ENCODE peak calls at places on chromosomes 11 and 22, in five cellular contexts. B is A673; L is neural progenitor cell; G is cardiac fibroblast; K is CD8-positive, alpha-beta T cell. V is an unnamed sample.

GRCh38 chr22:17096095-17096494 is 11.3 kb downstream of the IL17RA start:
- DNase-seq in K (no peak), G (no peak), L (no peak), B (no peak), V (no peak)

GRCh38 chr11:97938789-97939188 is 1082.0 kb upstream of the CNTN5 start:
- DNase-seq in B (no peak), K (no peak), L (peak), G (no peak), V (no peak)

GRCh38 chr11:76588455-76589325 is 81.9 kb downstream of the LRRC32 start:
- DNase-seq in B (no peak), K (no peak), L (no peak), G (peak), V (peak)

GRCh38 chr22:35349704-35350538 is 31.0 kb upstream of the HMOX1 start:
- DNase-seq in G (peak), L (peak), B (peak), K (no peak), V (peak)

GRCh38 chr22:44574057-44574456 is 76.0 kb upstream of the RTL6 start:
- DNase-seq in B (no peak), L (no peak), K (no peak), G (peak), V (no peak)

GRCh38 chr11:69170704-69171103 is 15.0 kb downstream of the SMIM38 start:
- DNase-seq in B (no peak), L (no peak), K (no peak), G (no peak), V (no peak)

GRCh38 chr22:48622891-48623545 is 1204.7 kb downstream of the BRD1 start:
- DNase-seq in G (no peak), K (no peak), B (no peak), L (no peak), V (no peak)

GRCh38 chr11:69535928-69536327 is 54.5 kb downstream of the LINC01488 start:
- DNase-seq in B (no peak), L (no peak), K (no peak), G (no peak), V (no peak)

GRCh38 chr11:18394928-18395734 is 768 bp downstream of the LDHA start:
- DNase-seq in G (peak), L (peak), B (peak), K (peak), V (peak)

GRCh38 chr22:20033045-20033706 is 12.3 kb downstream of the TANGO2 start:
- DNase-seq in L (no peak), B (no peak), K (no peak), G (peak), V (no peak)

GRCh38 chr11:90774727-90775572 is 552.1 kb upstream of the CHORDC1 start:
- DNase-seq in G (no peak), K (no peak), B (no peak), L (peak), V (peak)

GRCh38 chr22:46737105-46737975 is 712 bp downstream of the CERK start:
- DNase-seq in L (peak), K (peak), B (peak), G (peak), V (peak)

GRCh38 chr11:28756977-28757376 is 648.8 kb downstream of the METTL15 start:
- DNase-seq in K (no peak), L (no peak), G (peak), B (peak), V (peak)

GRCh38 chr11:68962527-68963250 is 18.1 kb downstream of the MRGPRD start:
- DNase-seq in L (no peak), K (peak), B (peak), G (no peak), V (no peak)

GRCh38 chr11:13702071-13702470 is 33.6 kb downstream of the FAR1 start:
- DNase-seq in K (no peak), G (no peak), B (no peak), L (no peak), V (no peak)

GRCh38 chr11:13699870-13700269 is 31.4 kb downstream of the FAR1 start:
- DNase-seq in K (no peak), B (no peak), L (no peak), G (no peak), V (no peak)

GRCh38 chr11:13698147-13698546 is 29.7 kb downstream of the FAR1 start:
- DNase-seq in B (no peak), K (no peak), G (no peak), L (no peak), V (no peak)

GRCh38 chr11:13699041-13699440 is 30.6 kb downstream of the FAR1 start:
- DNase-seq in K (no peak), G (no peak), B (no peak), L (no peak), V (no peak)

GRCh38 chr11:13701506-13701905 is 33.0 kb downstream of the FAR1 start:
- DNase-seq in B (no peak), K (no peak), G (no peak), L (no peak), V (no peak)
- TF ChIP-seq CTCF in B (no peak), K (no peak), G (no peak), L (no peak), V (no peak)

GRCh38 chr11:96257972-96258951 is 84.7 kb downstream of the MAML2 start:
- DNase-seq in K (peak), L (no peak), B (no peak), G (no peak), V (peak)
- H3K4me3 ChIP-seq in K (peak), L (no peak), B (no peak), G (no peak), V (no peak)

GRCh38 chr22:49767355-49768062 is 60.2 kb downstream of the BRD1 start:
- DNase-seq in K (no peak), B (peak), G (peak), L (peak), V (peak)
- TF ChIP-seq CTCF in K (peak), B (peak), G (peak), L (peak), V (peak)

DNA sequence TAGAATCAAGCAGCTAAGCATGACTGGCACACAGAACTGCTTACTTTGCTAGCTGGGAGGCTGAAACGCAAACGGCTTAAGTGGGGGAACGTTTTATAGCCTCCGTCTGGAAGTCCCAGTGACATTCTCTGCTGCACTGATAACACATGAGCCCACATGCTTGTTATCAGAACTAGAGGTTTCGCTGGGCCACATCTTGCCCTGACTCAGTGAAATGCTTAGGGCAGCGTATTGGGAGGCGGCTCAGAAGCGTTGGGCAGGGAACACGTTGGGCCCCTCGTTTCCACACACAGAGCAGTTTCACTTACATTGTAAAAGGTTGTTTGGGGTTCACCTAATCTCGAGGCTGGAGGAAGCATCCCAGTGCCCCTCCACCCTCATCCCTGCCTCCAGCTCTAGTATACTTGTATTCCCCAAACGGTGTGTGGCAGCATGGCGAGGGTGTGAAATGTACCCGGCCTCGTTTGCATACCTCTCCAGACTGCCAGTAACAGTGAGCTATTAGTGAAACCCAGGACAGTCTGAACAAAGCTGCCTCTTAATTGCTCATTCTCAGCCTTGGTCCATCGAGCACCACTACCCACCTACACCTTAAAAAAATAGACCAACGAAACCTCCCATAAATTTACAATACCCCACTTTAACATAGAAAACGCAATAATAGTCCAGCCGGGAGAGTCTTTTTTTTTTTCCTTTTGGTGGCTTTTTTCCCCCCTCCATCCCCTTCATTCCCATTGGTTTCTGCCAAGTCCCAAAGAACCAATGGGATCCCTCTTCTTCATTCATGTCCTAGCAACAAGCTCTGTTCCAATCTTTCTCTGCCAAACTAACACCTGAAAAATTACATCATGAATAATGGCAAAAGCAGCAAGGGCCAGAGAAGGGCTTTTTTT is 218.8 kb upstream of the SORL1-AS1 start:
- DNase-seq in L (no peak), G (peak), B (no peak), K (no peak), V (peak)
- H3K4me3 ChIP-seq in L (no peak), G (no peak), B (no peak), K (no peak), V (no peak)

GRCh38 chr11:40816976-40817375 is 642.5 kb downstream of the LRRC4C start:
- DNase-seq in B (no peak), G (no peak), K (no peak), L (no peak), V (no peak)

GRCh38 chr11:40819230-40819629 is 640.2 kb downstream of the LRRC4C start:
- DNase-seq in G (no peak), B (no peak), L (peak), K (no peak), V (no peak)
- TF ChIP-seq CTCF in G (no peak), B (no peak), L (peak), K (no peak), V (no peak)

GRCh38 chr11:64609436-64610047 is 18.5 kb downstream of the SLC22A12 start:
- DNase-seq in B (peak), L (no peak), G (no peak), K (no peak), V (no peak)

GRCh38 chr11:64606796-64607380 is 15.9 kb downstream of the SLC22A12 start:
- DNase-seq in B (no peak), L (no peak), K (no peak), G (no peak), V (no peak)

GRCh38 chr11:64607381-64608259 is 16.6 kb downstream of the SLC22A12 start:
- DNase-seq in G (peak), L (peak), K (no peak), B (peak), V (peak)

GRCh38 chr11:64608260-64608538 is 17.2 kb downstream of the SLC22A12 start:
- DNase-seq in L (no peak), B (no peak), K (no peak), G (no peak), V (no peak)

DNA sequence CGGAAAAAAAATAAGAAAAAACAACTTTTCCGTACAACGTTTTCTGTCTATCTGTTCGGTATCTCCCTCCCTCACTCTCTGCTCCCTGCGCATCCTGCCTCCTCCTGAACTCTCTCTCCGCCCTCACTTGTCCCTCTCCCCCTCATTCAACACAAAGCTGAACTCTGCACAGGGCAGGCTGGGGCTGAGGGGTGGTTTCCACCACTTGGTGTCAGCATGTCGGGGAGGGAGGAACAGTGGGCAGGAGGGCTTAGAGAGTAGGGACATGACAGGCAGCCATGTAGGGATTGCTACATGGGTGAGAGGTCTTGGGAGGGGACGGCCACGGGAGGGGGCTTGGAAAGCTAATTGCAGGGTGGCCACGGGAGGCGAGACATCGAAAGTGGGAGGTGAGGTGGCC is 17.6 kb downstream of the SLC22A12 start:
- DNase-seq in B (no peak), K (no peak), L (peak), G (no peak), V (no peak)
- H3K4me3 ChIP-seq in B (no peak), K (no peak), L (no peak), G (no peak), V (no peak)

DNA sequence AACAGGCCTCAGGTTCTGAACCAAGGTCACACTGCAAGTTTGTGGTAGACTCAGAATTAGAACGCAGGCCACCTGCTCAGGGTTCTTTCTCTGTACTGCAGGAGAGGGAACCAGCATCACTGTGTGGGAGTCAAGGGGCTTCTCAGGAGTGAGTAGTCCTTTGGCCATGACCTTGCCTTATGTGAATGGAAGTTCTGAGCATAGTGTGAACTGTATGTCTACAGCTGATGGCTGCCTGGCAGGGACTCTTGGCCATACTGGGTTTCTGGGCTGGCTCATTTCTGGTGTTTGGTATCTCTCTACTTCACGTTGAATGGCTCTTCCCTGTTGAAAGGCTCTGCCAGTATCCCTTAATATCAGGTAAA is 40.1 kb upstream of the TUB start:
- DNase-seq in L (no peak), G (no peak), K (peak), B (no peak), V (no peak)
- TF ChIP-seq CTCF in L (no peak), G (no peak), K (no peak), B (no peak), V (no peak)

GRCh38 chr11:108235192-108235591 is 12.3 kb downstream of the ATM start:
- DNase-seq in B (no peak), G (no peak), K (no peak), L (no peak), V (no peak)
- H3K4me3 ChIP-seq in B (no peak), G (no peak), K (no peak), L (no peak), V (no peak)

V was measured in choroid plexus epithelial cell.